ENCODE peak calls at places on chromosomes 3 and 15, in eight cellular contexts. Z, U, R, X, S, M, W and P are unnamed samples.

GRCh38 chr3:145864336-145864735 is 296.6 kb downstream of the PLOD2 start:
- DNase-seq in R (no peak), M (no peak), W (no peak), X (no peak), U (no peak), Z (no peak), S (no peak), P (no peak)

GRCh38 chr15:71201471-71201870 is 86.2 kb downstream of the THSD4 start:
- DNase-seq in U (no peak), R (no peak), S (no peak), X (no peak), W (no peak), Z (no peak), M (no peak), P (no peak)

GRCh38 chr15:67072442-67072841 is 7.0 kb downstream of the SMAD3 start:
- DNase-seq in U (no peak), X (no peak), S (no peak), M (no peak), Z (no peak), W (no peak), R (no peak), P (no peak)

GRCh38 chr3:126480251-126480650 is 4.6 kb upstream of the ZXDC start:
- DNase-seq in R (no peak), U (no peak), W (no peak), X (no peak), M (no peak), Z (no peak), S (no peak), P (no peak)

GRCh38 chr3:187025254-187025655 is 94.9 kb downstream of the ST6GAL1 start:
- DNase-seq in S (peak; percentile 35), W (no peak), M (no peak), R (no peak), Z (no peak), X (no peak), U (no peak), P (no peak)

GRCh38 chr15:80403712-80404056 is 498 bp upstream of the ARNT2 start:
- DNase-seq in S (no peak), Z (peak; percentile 43), X (no peak), M (peak; percentile 73), W (no peak), R (no peak), U (no peak), P (peak; percentile 4)

GRCh38 chr15:36844453-36845094 is 255.8 kb downstream of the MEIS2 start:
- DNase-seq in X (no peak), M (no peak), U (no peak), Z (no peak), R (no peak), W (no peak), S (no peak), P (peak; percentile 49)

GRCh38 chr15:56241374-56242085 is 2.1 kb downstream of the RFX7 start:
- DNase-seq in Z (no peak), R (no peak), X (no peak), M (no peak), U (no peak), W (no peak), S (no peak), P (peak; percentile 27)

GRCh38 chr3:53534996-53535395 is 40.6 kb downstream of the CACNA1D start:
- DNase-seq in X (no peak), Z (no peak), W (no peak), S (no peak), R (no peak), M (peak; percentile 79), U (no peak), P (no peak)

GRCh38 chr3:9213019-9213646 is 36.3 kb downstream of the SRGAP3 start:
- DNase-seq in M (no peak), X (no peak), W (no peak), S (no peak), Z (no peak), U (no peak), R (no peak), P (no peak)

GRCh38 chr15:36370735-36371115 is 208.7 kb upstream of the CDIN1 start:
- DNase-seq in S (no peak), M (no peak), U (peak; percentile 91), W (no peak), X (no peak), R (peak; percentile 50), Z (no peak), P (peak; percentile 82)